ENCODE peak calls at places on chromosomes 6 and 20, in nine cellular contexts. K is AML-193; N is DMS 273 treated with DMSO at 0.1 percent for 48 hours; V is iPS-NIHi11; D is globus pallidus; F is stimulated activated CD4-positive, alpha-beta T cell treated with anti-CD3 and anti-CD28 coated beads, TNF-alpha, amount 100 ng/mL, for 24 hours; Z is fibroblast of pulmonary artery; T is T-helper 1 cell; U is lower leg skin. L is an unnamed sample.
A peak's percentile ranks its signal among the peaks of the same experiment; 100 is the strongest.

GRCh38 chr6:45931254-45931653 is 84.4 kb downstream of the CLIC5 start:
- DNase-seq in K (no peak), N (no peak), V (no peak), D (no peak), F (no peak), Z (no peak), T (no peak), U (no peak), L (no peak)

GRCh38 chr20:11140359-11140758 is 466.6 kb upstream of the JAG1 start:
- DNase-seq in K (no peak), N (no peak), V (no peak), D (no peak), F (no peak), Z (peak; percentile 94), T (no peak), U (no peak), L (peak; percentile 85)

GRCh38 chr6:166542580-166542912 is 43.9 kb downstream of the RAMACL start:
- DNase-seq in K (no peak), N (no peak), V (peak; percentile 82), D (no peak), F (no peak), Z (no peak), T (no peak), U (peak; percentile 61), L (no peak)

GRCh38 chr6:13068558-13069210 is 259.7 kb downstream of the TBC1D7 start:
- DNase-seq in K (no peak), N (no peak), V (no peak), D (no peak), F (no peak), Z (no peak), T (no peak), U (no peak), L (no peak)

GRCh38 chr6:12060780-12061619 is 48.9 kb downstream of the HIVEP1 start:
- DNase-seq in K (peak; percentile 97), N (no peak), V (peak; percentile 71), D (peak; percentile 58), F (peak; percentile 31), Z (peak; percentile 77), T (peak; percentile 71), U (peak; percentile 89), L (no peak)

GRCh38 chr20:61639200-61639599 is 387.1 kb downstream of the CDH4 start:
- DNase-seq in K (no peak), N (no peak), V (no peak), D (no peak), F (no peak), Z (no peak), T (no peak), U (no peak), L (peak; percentile 3)

GRCh38 chr6:131787955-131788712 is 19.7 kb upstream of the ENPP1 start:
- DNase-seq in K (no peak), N (no peak), V (no peak), D (no peak), F (no peak), Z (no peak), T (no peak), U (peak; percentile 90), L (peak; percentile 32)

GRCh38 chr6:67459556-67459955 is 1175.5 kb upstream of the ADGRB3 start:
- DNase-seq in K (no peak), N (no peak), V (no peak), D (no peak), F (no peak), Z (no peak), T (no peak), U (no peak), L (no peak)

GRCh38 chr6:47535316-47536046 is 57.9 kb downstream of the CD2AP start:
- DNase-seq in K (no peak), N (no peak), V (no peak), D (no peak), F (no peak), Z (no peak), T (no peak), U (no peak), L (no peak)

GRCh38 chr20:51221791-51222408 is 199.0 kb upstream of the KCNG1 start:
- DNase-seq in K (no peak), N (no peak), V (peak; percentile 28), D (no peak), F (no peak), Z (peak; percentile 61), T (no peak), U (peak; percentile 78), L (peak; percentile 80)

GRCh38 chr20:38108438-38109024 is 56.5 kb downstream of the TGM2 start:
- DNase-seq in K (no peak), N (no peak), V (no peak), D (no peak), F (no peak), Z (peak; percentile 74), T (no peak), U (peak; percentile 85), L (no peak)

GRCh38 chr6:98946877-98947410 is 802 bp downstream of the FBXL4 start:
- DNase-seq in K (peak; percentile 53), N (no peak), V (no peak), D (peak; percentile 33), F (peak; percentile 0), Z (peak; percentile 11), T (peak; percentile 22), U (no peak), L (peak; percentile 30)

GRCh38 chr6:5246141-5246869 is 14.4 kb downstream of the LYRM4 start:
- DNase-seq in K (no peak), N (no peak), V (no peak), D (no peak), F (no peak), Z (no peak), T (no peak), U (no peak), L (no peak)

GRCh38 chr6:47097092-47097945 is 55.2 kb upstream of the ADGRF1 start:
- DNase-seq in K (peak; percentile 84), N (peak; percentile 74), V (peak; percentile 71), D (peak; percentile 85), F (no peak), Z (peak; percentile 90), T (no peak), U (no peak), L (peak; percentile 75)

GRCh38 chr6:143592335-143592734 is 80.8 kb upstream of the FUCA2 start:
- DNase-seq in K (no peak), N (no peak), V (peak; percentile 64), D (no peak), F (no peak), Z (no peak), T (no peak), U (no peak), L (peak; percentile 7)

GRCh38 chr6:36542041-36542440 is 5.2 kb downstream of the STK38 start:
- DNase-seq in K (no peak), N (no peak), V (no peak), D (no peak), F (no peak), Z (no peak), T (no peak), U (no peak), L (no peak)

GRCh38 chr20:20017852-20018245 is 687 bp downstream of the NAA20 start:
- DNase-seq in K (no peak), N (no peak), V (no peak), D (no peak), F (no peak), Z (no peak), T (no peak), U (no peak), L (no peak)

GRCh38 chr6:110645685-110646418 is 169.4 kb downstream of the CDK19 start:
- DNase-seq in K (no peak), N (no peak), V (no peak), D (no peak), F (no peak), Z (no peak), T (no peak), U (no peak), L (no peak)

GRCh38 chr6:16511723-16512584 is 249.3 kb downstream of the ATXN1 start:
- DNase-seq in K (no peak), N (no peak), V (no peak), D (no peak), F (no peak), Z (no peak), T (no peak), U (no peak), L (no peak)

GRCh38 chr6:29984992-29985391 is 42.7 kb downstream of the HLA-A start:
- DNase-seq in K (no peak), N (no peak), V (no peak), D (no peak), F (no peak), Z (no peak), T (no peak), U (no peak), L (no peak)

GRCh38 chr20:62635232-62635631 is 7.1 kb upstream of the SLCO4A1 start:
- DNase-seq in K (no peak), N (no peak), V (no peak), D (no peak), F (no peak), Z (no peak), T (no peak), U (no peak), L (no peak)

GRCh38 chr20:58719971-58720371 is 27.4 kb downstream of the NPEPL1 start:
- DNase-seq in K (no peak), N (no peak), V (no peak), D (no peak), F (no peak), Z (no peak), T (no peak), U (peak; percentile 80), L (no peak)